ENCODE peak calls at places on chromosomes 2 and 18, in six cellular contexts. X, I, N, M, C and Q are unnamed samples.
A peak's percentile ranks its signal among the peaks of the same experiment; 100 is the strongest.

GRCh38 chr2:52445720-52446119 is 1321.9 kb upstream of the CHAC2 start:
- DNase-seq in X (no peak), I (no peak), N (no peak), M (no peak), C (no peak), Q (no peak)

GRCh38 chr2:157302492-157303099 is 23.0 kb downstream of the ERMN start:
- DNase-seq in X (no peak), I (peak; percentile 13), N (peak; percentile 37), M (peak; percentile 21), C (peak; percentile 56), Q (peak; percentile 58)

GRCh38 chr2:220469201-220469600 is 841.8 kb downstream of the SLC4A3 start:
- DNase-seq in X (no peak), I (no peak), N (no peak), M (no peak), C (no peak), Q (no peak)

GRCh38 chr2:61461404-61461803 is 9.5 kb downstream of the USP34 start:
- DNase-seq in X (no peak), I (no peak), N (no peak), M (no peak), C (no peak), Q (no peak)

GRCh38 chr2:230849633-230850357 is 14.9 kb upstream of the ITM2C start:
- DNase-seq in X (peak; percentile 58), I (peak; percentile 35), N (no peak), M (no peak), C (peak; percentile 40), Q (peak; percentile 57)

GRCh38 chr2:19989681-19990415 is at the start of gene WDR35:
- DNase-seq in X (peak; percentile 75), I (peak; percentile 72), N (peak; percentile 100), M (peak; percentile 53), C (peak; percentile 90), Q (peak; percentile 85)

GRCh38 chr2:27353762-27354596 is 2.6 kb downstream of the GTF3C2 start:
- DNase-seq in X (no peak), I (no peak), N (no peak), M (no peak), C (peak; percentile 88), Q (no peak)

GRCh38 chr2:170597705-170598420 is 117.3 kb upstream of the SP5 start:
- DNase-seq in X (no peak), I (no peak), N (no peak), M (no peak), C (no peak), Q (no peak)

GRCh38 chr2:239114616-239115265 is 266.9 kb downstream of the TWIST2 start:
- DNase-seq in X (no peak), I (no peak), N (peak; percentile 63), M (no peak), C (no peak), Q (no peak)

GRCh38 chr2:208025814-208026184 is 472 bp upstream of the PLEKHM3 start:
- DNase-seq in X (no peak), I (no peak), N (peak; percentile 33), M (no peak), C (no peak), Q (no peak)

GRCh38 chr18:56889621-56890020 is 238.5 kb downstream of the WDR7 start:
- DNase-seq in X (no peak), I (no peak), N (no peak), M (no peak), C (no peak), Q (no peak)

GRCh38 chr2:200747668-200748618 is 63.8 kb upstream of the BZW1 start:
- DNase-seq in X (no peak), I (no peak), N (no peak), M (no peak), C (peak; percentile 99), Q (no peak)

GRCh38 chr2:134371041-134371440 is 117.2 kb downstream of the MGAT5 start:
- DNase-seq in X (no peak), I (no peak), N (no peak), M (no peak), C (no peak), Q (no peak)

GRCh38 chr18:62989195-62989594 is 273.9 kb downstream of the PHLPP1 start:
- DNase-seq in X (no peak), I (no peak), N (no peak), M (no peak), C (no peak), Q (no peak)

GRCh38 chr2:69017080-69017479 is 4.1 kb downstream of the ANTXR1 start:
- DNase-seq in X (no peak), I (no peak), N (no peak), M (no peak), C (no peak), Q (no peak)

GRCh38 chr2:102657770-102658169 is 38.4 kb downstream of the SLC9A2 start:
- DNase-seq in X (no peak), I (no peak), N (no peak), M (no peak), C (no peak), Q (no peak)

GRCh38 chr2:28702415-28702859 is 49.2 kb upstream of the PPP1CB start:
- DNase-seq in X (no peak), I (no peak), N (no peak), M (no peak), C (peak; percentile 58), Q (no peak)

GRCh38 chr18:62521082-62521481 is 1.7 kb upstream of the ZCCHC2 start:
- DNase-seq in X (no peak), I (no peak), N (no peak), M (no peak), C (no peak), Q (no peak)

GRCh38 chr2:96698221-96698861 is 41.5 kb downstream of the LMAN2L start:
- DNase-seq in X (no peak), I (no peak), N (no peak), M (no peak), C (no peak), Q (no peak)

DNA sequence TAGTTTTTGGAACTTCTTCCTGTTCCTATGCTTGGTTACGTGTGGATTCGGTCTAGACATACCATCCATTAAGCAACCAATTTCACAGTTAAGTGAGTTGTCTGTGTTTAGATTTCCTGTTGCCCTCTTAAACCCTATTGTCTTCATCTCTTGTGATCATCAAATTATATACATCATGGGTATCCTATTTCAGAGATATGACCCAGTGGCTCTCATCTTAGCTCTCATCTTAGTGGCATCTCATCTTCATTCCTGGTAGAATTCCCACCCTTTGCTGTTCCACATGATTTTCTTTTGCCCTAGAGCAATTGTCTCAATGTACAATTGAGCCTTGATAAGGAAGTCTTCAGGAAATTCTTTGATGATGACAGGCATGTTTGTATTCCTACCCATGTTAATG is 29.4 kb upstream of the FN1 start:
- DNase-seq in X (no peak), I (no peak), N (no peak), M (no peak), C (no peak), Q (no peak)
- TF ChIP-seq JUND in X (no peak), I (no peak), N (no peak), M (no peak), C (no peak), Q (no peak)

GRCh38 chr2:119657486-119658145 is 21.4 kb upstream of the TMEM177 start:
- DNase-seq in X (no peak), I (no peak), N (no peak), M (no peak), C (no peak), Q (no peak)

GRCh38 chr2:119660343-119660658 is 18.7 kb upstream of the TMEM177 start:
- DNase-seq in X (no peak), I (no peak), N (no peak), M (no peak), C (no peak), Q (no peak)

GRCh38 chr2:119662297-119662696 is 16.7 kb upstream of the TMEM177 start:
- DNase-seq in X (no peak), I (no peak), N (no peak), M (no peak), C (no peak), Q (no peak)

DNA sequence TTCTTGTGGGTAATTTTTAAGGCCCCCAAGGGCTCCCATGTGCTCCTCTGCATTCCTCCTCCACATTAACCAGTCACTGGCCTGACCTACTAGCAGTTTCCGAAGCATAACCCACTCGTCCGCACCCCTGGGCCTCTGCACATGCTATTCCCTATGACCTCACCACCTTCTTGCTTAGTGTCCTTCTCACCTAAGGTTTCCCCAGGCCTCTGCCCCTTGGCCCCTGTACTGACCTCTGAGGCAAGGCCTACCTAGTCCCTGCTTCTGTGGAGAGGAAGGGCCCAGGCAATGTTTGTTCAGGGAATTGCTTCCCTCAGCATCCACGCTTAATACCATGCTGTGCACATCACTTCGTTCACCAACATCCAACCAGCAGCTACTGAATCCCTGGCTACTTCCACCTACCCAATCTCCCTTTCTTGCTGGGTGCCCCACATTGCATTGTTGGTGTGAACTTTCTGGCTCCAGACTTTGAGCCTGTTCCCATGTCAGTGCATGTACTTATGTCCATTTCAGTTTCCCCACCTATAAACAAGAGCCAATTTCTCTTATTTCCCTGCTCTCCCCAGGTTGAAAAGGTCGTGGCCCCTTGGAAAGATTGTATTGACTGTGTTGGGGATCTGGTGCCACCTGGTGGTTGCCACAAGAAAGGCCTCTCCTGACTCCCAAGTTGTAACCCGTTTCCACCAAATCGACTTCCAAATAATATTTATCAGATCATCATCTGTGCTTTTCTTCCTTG is 19.2 kb upstream of the TMEM177 start:
- DNase-seq in X (no peak), I (peak; percentile 22), N (peak; percentile 51), M (no peak), C (peak; percentile 49), Q (no peak)
- TF ChIP-seq JUND in X (no peak), I (no peak), N (no peak), M (no peak), C (no peak), Q (no peak)

DNA sequence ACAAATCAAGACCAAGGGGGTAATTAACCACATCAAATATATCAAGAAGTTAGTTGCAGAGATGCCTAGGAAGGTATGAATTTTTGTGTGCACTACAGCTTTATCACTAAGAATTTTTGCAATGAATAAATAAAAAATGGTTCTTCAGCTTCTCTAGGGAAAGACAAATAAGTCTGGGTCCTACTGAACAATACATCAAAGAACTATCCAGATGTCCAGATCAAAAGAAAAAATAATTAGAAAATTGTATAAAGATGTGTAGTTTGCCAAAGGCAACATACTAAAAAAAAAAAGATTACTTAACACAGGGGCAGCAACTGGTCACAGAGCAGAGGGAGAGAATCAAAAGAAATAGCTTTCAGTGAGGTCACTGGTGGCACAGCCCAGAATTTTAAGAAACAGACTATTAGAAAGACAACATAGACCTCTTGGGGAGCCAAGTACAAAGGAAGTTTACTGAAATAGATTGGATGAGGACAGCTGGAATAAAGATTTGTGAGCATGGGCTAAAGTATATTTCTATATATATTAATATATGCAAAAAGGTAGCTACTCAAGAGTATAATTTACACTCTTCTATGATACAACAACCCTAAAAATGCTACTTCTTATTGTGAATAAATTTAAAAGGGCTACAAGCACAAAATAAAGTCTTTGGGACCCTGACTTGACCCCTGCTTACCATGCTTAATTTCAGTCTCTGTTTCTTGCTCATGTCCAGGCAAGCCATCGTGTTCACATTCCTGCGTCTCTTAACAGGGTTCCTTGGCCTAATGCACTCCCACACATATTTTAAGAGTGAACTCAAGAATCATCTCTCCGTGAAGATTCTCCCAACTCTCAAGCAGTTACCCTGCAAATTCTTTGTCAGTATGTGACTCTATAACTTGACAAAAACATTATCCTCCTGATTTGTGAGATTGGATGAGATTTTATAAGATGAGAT is 99.0 kb upstream of the GRB14 start:
- DNase-seq in X (no peak), I (no peak), N (peak; percentile 4), M (no peak), C (no peak), Q (no peak)
- TF ChIP-seq JUND in X (no peak), I (no peak), N (no peak), M (no peak), C (no peak), Q (no peak)

DNA sequence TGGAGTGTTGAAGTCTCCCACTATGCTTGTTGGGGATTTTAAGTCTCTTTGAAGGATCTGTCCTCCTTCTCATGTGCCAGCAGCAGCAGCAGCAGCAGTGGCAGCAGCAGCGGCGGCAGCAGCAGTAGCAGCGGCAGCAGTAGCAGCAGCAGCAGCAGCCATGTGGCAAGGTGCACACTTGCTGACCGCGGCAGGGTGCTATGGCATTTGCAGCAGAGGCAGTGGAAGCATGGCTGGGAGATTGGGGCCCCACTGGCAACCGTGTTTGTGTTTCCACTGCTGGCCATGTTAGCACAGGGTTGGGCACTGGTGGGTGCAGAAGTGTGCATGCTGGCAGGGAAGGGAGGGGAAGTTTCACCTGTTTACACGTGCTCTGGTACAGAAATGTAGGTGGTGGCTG is 280.1 kb downstream of the NUP35 start:
- DNase-seq in X (no peak), I (no peak), N (no peak), M (no peak), C (no peak), Q (no peak)
- TF ChIP-seq JUND in X (no peak), I (no peak), N (no peak), M (no peak), C (no peak), Q (no peak)